ENCODE peak calls at places on chromosome 21, in six cellular contexts. E, J, M, D, L and A are unnamed samples.

GRCh38 chr21:46189959-46190490 is 5.8 kb upstream of the SPATC1L start:
- DNase-seq in E (no peak), J (no peak), M (peak), D (no peak), L (no peak), A (no peak)

GRCh38 chr21:39633770-39634181 is 21.0 kb downstream of the B3GALT5 start:
- DNase-seq in E (no peak), J (peak), M (no peak), D (no peak), L (no peak), A (no peak)

GRCh38 chr21:32921632-32922230 is 104.0 kb upstream of the OLIG2 start:
- DNase-seq in E (peak), J (no peak), M (no peak), D (peak), L (peak), A (no peak)

GRCh38 chr21:28069446-28069845 is 923.2 kb downstream of the LTN1 start:
- DNase-seq in E (no peak), J (no peak), M (no peak), D (no peak), L (no peak), A (no peak)

GRCh38 chr21:43012596-43012995 is 38.2 kb downstream of the PKNOX1 start:
- DNase-seq in E (no peak), J (no peak), M (no peak), D (no peak), L (no peak), A (no peak)

GRCh38 chr21:32333953-32334673 is 35.5 kb downstream of the MRAP start:
- DNase-seq in E (no peak), J (no peak), M (no peak), D (no peak), L (no peak), A (no peak)

GRCh38 chr21:45517249-45518065 is 24.8 kb downstream of the SLC19A1 start:
- DNase-seq in E (no peak), J (no peak), M (peak), D (peak), L (peak), A (peak)

GRCh38 chr21:34737115-34737514 is 68.3 kb downstream of the CLIC6 start:
- DNase-seq in E (no peak), J (peak), M (no peak), D (no peak), L (no peak), A (no peak)

GRCh38 chr21:44791993-44792392 is 9.6 kb downstream of the UBE2G2 start:
- DNase-seq in E (no peak), J (no peak), M (no peak), D (no peak), L (no peak), A (no peak)

GRCh38 chr21:20187028-20187427 is 811.2 kb upstream of the NCAM2 start:
- DNase-seq in E (no peak), J (no peak), M (no peak), D (no peak), L (no peak), A (no peak)

GRCh38 chr21:39673736-39674135 is 61.0 kb downstream of the B3GALT5 start:
- DNase-seq in E (no peak), J (no peak), M (no peak), D (no peak), L (no peak), A (no peak)

GRCh38 chr21:42021751-42022430 is 11.7 kb upstream of the ZBTB21 start:
- DNase-seq in E (no peak), J (no peak), M (no peak), D (no peak), L (peak), A (no peak)

GRCh38 chr21:34636961-34637360 is 22.0 kb upstream of the RCAN1 start:
- DNase-seq in E (no peak), J (no peak), M (no peak), D (no peak), L (no peak), A (no peak)

GRCh38 chr21:42520628-42521253 is 7.1 kb downstream of the SLC37A1 start:
- DNase-seq in E (no peak), J (no peak), M (no peak), D (no peak), L (no peak), A (no peak)

GRCh38 chr21:29717659-29718058 is 222.1 kb downstream of the GRIK1 start:
- DNase-seq in E (no peak), J (no peak), M (no peak), D (no peak), L (no peak), A (no peak)

GRCh38 chr21:33634254-33634653 is 7.3 kb downstream of the CRYZL1 start:
- DNase-seq in E (no peak), J (no peak), M (no peak), D (no peak), L (no peak), A (no peak)

GRCh38 chr21:39924577-39925308 is 57.5 kb downstream of the PCP4 start:
- DNase-seq in E (peak), J (no peak), M (no peak), D (no peak), L (no peak), A (no peak)

GRCh38 chr21:38743772-38744529 is 61.8 kb upstream of the ETS2 start:
- DNase-seq in E (no peak), J (no peak), M (no peak), D (no peak), L (no peak), A (no peak)

GRCh38 chr21:46100426-46100825 is 2.5 kb downstream of the COL6A2 start:
- DNase-seq in E (no peak), J (no peak), M (peak), D (no peak), L (no peak), A (no peak)

GRCh38 chr21:24594082-24594481 is 1013.2 kb downstream of the MRPL39 start:
- DNase-seq in E (no peak), J (no peak), M (no peak), D (no peak), L (no peak), A (no peak)

GRCh38 chr21:26684866-26685265 is 111.8 kb upstream of the CYYR1 start:
- DNase-seq in E (no peak), J (no peak), M (no peak), D (no peak), L (no peak), A (no peak)

GRCh38 chr21:33348728-33349127 is 24.0 kb downstream of the IFNAR1 start:
- DNase-seq in E (no peak), J (no peak), M (no peak), D (no peak), L (no peak), A (no peak)

GRCh38 chr21:35927262-35927661 is 133.1 kb downstream of the SETD4 start:
- DNase-seq in E (no peak), J (no peak), M (no peak), D (no peak), L (no peak), A (no peak)

GRCh38 chr21:42031816-42032215 is 21.7 kb upstream of the ZBTB21 start:
- DNase-seq in E (no peak), J (no peak), M (no peak), D (no peak), L (no peak), A (no peak)

GRCh38 chr21:44427241-44428120 is 27.8 kb upstream of the LRRC3 start:
- DNase-seq in E (no peak), J (no peak), M (no peak), D (peak), L (no peak), A (peak)

GRCh38 chr21:41884501-41885030 is 5.4 kb upstream of the PRDM15 start:
- DNase-seq in E (no peak), J (no peak), M (no peak), D (no peak), L (no peak), A (no peak)

GRCh38 chr21:44943005-44943685 is 3.3 kb downstream of the SLX9 start:
- DNase-seq in E (no peak), J (no peak), M (no peak), D (no peak), L (no peak), A (peak)

GRCh38 chr21:42737969-42738590 is 84.7 kb downstream of the PDE9A start:
- DNase-seq in E (no peak), J (no peak), M (peak), D (peak), L (no peak), A (peak)

GRCh38 chr21:41171210-41171609 is 3.2 kb downstream of the BACE2 start:
- DNase-seq in E (no peak), J (peak), M (no peak), D (peak), L (no peak), A (no peak)